ENCODE peak calls at places on chromosome 14, in four cellular contexts. E, Y, T and C are unnamed samples.

GRCh38 chr14:22865424-22866215 is 5.9 kb upstream of the LRP10 start:
- DNase-seq in E (no peak), Y (no peak), T (no peak), C (no peak)

GRCh38 chr14:61609143-61609851 is 86.0 kb upstream of the HIF1A start:
- DNase-seq in E (peak; percentile 70), Y (no peak), T (no peak), C (no peak)

GRCh38 chr14:101103321-101103901 is 199.9 kb upstream of the RTL1 start:
- DNase-seq in E (no peak), Y (no peak), T (no peak), C (peak; percentile 19)

GRCh38 chr14:104706733-104707628 is 17.0 kb upstream of the ADSS1 start:
- DNase-seq in E (no peak), Y (no peak), T (no peak), C (no peak)

GRCh38 chr14:27372771-27373170 is 774.9 kb upstream of the NOVA1 start:
- DNase-seq in E (no peak), Y (no peak), T (no peak), C (no peak)

GRCh38 chr14:93520053-93520607 is 89.4 kb downstream of the UNC79 start:
- DNase-seq in E (no peak), Y (no peak), T (peak; percentile 18), C (no peak)

GRCh38 chr14:22558221-22558913 is 30.7 kb downstream of the DAD1 start:
- DNase-seq in E (no peak), Y (no peak), T (peak; percentile 71), C (no peak)

GRCh38 chr14:87833026-87833425 is 160.0 kb downstream of the GALC start:
- DNase-seq in E (no peak), Y (no peak), T (no peak), C (no peak)

GRCh38 chr14:72723741-72724530 is 170.0 kb downstream of the DPF3 start:
- DNase-seq in E (no peak), Y (no peak), T (no peak), C (no peak)

GRCh38 chr14:100813291-100813690 is 12.6 kb upstream of the MEG3 start:
- DNase-seq in E (no peak), Y (no peak), T (no peak), C (no peak)

GRCh38 chr14:101945171-101945570 is 19.2 kb upstream of the DYNC1H1 start:
- DNase-seq in E (no peak), Y (no peak), T (no peak), C (no peak)

GRCh38 chr14:54440454-54440853 is 720 bp downstream of the CNIH1 start:
- DNase-seq in E (no peak), Y (no peak), T (peak; percentile 8), C (no peak)

GRCh38 chr14:103833711-103834110 is 13.7 kb downstream of the PPP1R13B start:
- DNase-seq in E (no peak), Y (no peak), T (no peak), C (no peak)

GRCh38 chr14:55911794-55912193 is 206.4 kb upstream of the PELI2 start:
- DNase-seq in E (no peak), Y (no peak), T (no peak), C (no peak)

GRCh38 chr14:100065161-100065871 is at the start of gene EVL:
- DNase-seq in E (no peak), Y (no peak), T (peak; percentile 86), C (peak; percentile 52)

GRCh38 chr14:102996941-102997340 is 60.4 kb downstream of the CDC42BPB start:
- DNase-seq in E (no peak), Y (no peak), T (no peak), C (no peak)

GRCh38 chr14:74356892-74357575 is 8.8 kb downstream of the VRTN start:
- DNase-seq in E (no peak), Y (no peak), T (no peak), C (no peak)

GRCh38 chr14:58703149-58703509 is 65.4 kb downstream of the DACT1 start:
- DNase-seq in E (no peak), Y (no peak), T (no peak), C (peak; percentile 30)
- H3K36me3 ChIP-seq in E (no peaks in the 10 kb centered on the region), Y (no peaks in the 10 kb centered on the region), T (no peaks in the 10 kb centered on the region), C (no peaks in the 10 kb centered on the region)

GRCh38 chr14:43012817-43013216 is 1406.1 kb downstream of the LRFN5 start:
- DNase-seq in E (no peak), Y (no peak), T (no peak), C (no peak)
- H3K9me3 ChIP-seq in E (peaks cover 12% of the 10 kb centered on the region), Y (no peaks in the 10 kb centered on the region), T (peaks cover 4% of the 10 kb centered on the region), C (peaks cover 34% of the 10 kb centered on the region)

DNA sequence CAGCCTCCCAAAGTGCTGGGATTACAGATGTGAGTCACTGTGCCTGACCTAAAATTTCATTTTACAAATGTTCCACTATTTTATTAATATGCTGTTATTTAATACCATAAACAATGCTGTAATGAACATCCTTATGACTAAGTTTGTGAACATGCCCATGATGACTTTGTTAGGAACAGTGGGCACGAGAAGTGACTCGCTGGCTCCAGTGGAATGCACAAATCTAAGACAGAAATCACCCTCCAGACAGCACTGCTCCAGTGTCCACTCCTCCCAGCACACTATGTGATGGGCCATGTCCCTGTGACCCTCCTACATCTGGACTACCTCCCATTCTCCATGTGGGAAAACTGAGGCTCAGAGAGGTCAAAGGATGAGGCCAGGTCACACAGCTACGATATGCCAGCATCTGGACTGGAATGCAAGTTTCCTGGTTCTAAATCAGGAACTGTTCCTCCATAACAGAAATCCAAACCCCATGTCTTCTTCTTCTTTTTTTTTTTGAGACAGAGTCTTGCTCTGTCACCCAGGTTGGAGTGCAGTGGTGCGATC is 57.9 kb downstream of the GPR68 start:
- DNase-seq in E (no peak), Y (no peak), T (no peak), C (no peak)
- H3K36me3 ChIP-seq in E (peaks cover 67% of the 10 kb centered on the region), Y (no peaks in the 10 kb centered on the region), T (peaks cover 59% of the 10 kb centered on the region), C (peaks cover 100% of the 10 kb centered on the region)

DNA sequence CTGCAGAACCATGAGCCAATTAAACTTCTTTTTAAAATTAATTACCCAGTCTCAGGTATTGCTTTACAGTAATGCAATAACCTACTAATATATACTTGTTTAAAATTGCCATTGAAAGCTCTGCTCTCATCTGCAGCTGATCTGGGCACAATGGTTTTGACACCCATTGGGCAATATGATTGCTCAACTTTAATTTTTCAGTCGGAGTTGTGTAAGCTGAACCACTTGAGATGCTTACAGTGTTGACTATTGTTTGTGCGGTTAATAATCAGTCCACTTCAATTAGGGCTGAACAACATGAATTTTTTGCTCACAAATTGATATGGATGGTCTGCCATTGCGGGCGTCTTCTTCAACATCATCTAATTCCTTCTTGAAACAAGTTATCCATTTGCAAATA is 18.0 kb upstream of the OR4K5 start:
- DNase-seq in E (no peak), Y (no peak), T (no peak), C (no peak)
- H3K9me3 ChIP-seq in E (peaks cover 14% of the 10 kb centered on the region), Y (no peaks in the 10 kb centered on the region), T (peaks cover 27% of the 10 kb centered on the region), C (peaks cover 9% of the 10 kb centered on the region)

GRCh38 chr14:52729925-52730707 is at the start of gene STYX:
- DNase-seq in E (peak; percentile 98), Y (peak; percentile 99), T (peak; percentile 98), C (peak; percentile 99)

GRCh38 chr14:52723514-52724359 is 6.2 kb upstream of the STYX start:
- DNase-seq in E (no peak), Y (no peak), T (no peak), C (no peak)

GRCh38 chr14:52729585-52729924 is 411 bp upstream of the STYX start:
- DNase-seq in E (no peak), Y (no peak), T (no peak), C (no peak)

DNA sequence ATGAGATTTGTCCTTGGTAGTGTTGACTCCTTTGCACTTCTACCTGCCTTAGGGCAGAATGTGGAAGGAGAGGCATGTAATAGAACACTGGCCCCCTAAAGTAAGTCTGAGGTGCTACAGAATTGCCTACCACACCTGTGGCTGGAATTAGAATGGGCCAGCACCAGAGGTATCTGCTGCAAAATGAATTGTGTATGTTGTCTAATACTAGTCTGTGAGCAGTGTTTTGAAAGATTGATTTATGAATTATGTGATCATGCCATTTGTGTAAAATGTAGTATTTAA is 5.7 kb upstream of the STYX start:
- DNase-seq in E (no peak), Y (no peak), T (no peak), C (no peak)
- H3K36me3 ChIP-seq in E (peaks cover 95% of the 10 kb centered on the region), Y (peaks cover 6% of the 10 kb centered on the region), T (peaks cover 96% of the 10 kb centered on the region), C (peaks cover 97% of the 10 kb centered on the region)

GRCh38 chr14:40987481-40987880 is 619.2 kb upstream of the LRFN5 start:
- DNase-seq in E (peak; percentile 54), Y (no peak), T (no peak), C (no peak)
- H3K9me3 ChIP-seq in E (peaks cover 3% of the 10 kb centered on the region), Y (no peaks in the 10 kb centered on the region), T (no peaks in the 10 kb centered on the region), C (no peaks in the 10 kb centered on the region)

GRCh38 chr14:30655658-30656057 is 33.5 kb downstream of the SCFD1 start:
- DNase-seq in E (no peak), Y (no peak), T (no peak), C (no peak)
- H3K36me3 ChIP-seq in E (peaks cover 89% of the 10 kb centered on the region), Y (no peaks in the 10 kb centered on the region), T (peaks cover 96% of the 10 kb centered on the region), C (peaks cover 71% of the 10 kb centered on the region)